ENCODE peak calls at places on chromosomes 1 and 21, in four cellular contexts. B is A549, A is K562, Y is HepG2. H is an unnamed sample.

GRCh38 chr1:189597083-189597482 is 880.6 kb downstream of the BRINP3 start:
- DNase-seq in Y (no peak), A (no peak), B (peak), H (no peak)

GRCh38 chr1:151056149-151056548 is 3.3 kb downstream of the CDC42SE1 start:
- DNase-seq in Y (no peak), B (no peak), A (no peak), H (no peak)

GRCh38 chr1:58190614-58191013 is 355.9 kb downstream of the OMA1 start:
- DNase-seq in B (no peak), A (no peak), Y (no peak), H (no peak)

GRCh38 chr1:66840929-66841328 is 39.9 kb upstream of the INSL5 start:
- DNase-seq in Y (no peak), A (no peak), B (no peak), H (no peak)

GRCh38 chr1:156657161-156657970 is 15.4 kb downstream of the BCAN start:
- DNase-seq in A (peak), Y (no peak), B (peak), H (no peak)

GRCh38 chr1:41862411-41863221 is 56.1 kb downstream of the HIVEP3 start:
- DNase-seq in B (peak), Y (no peak), A (peak), H (no peak)

GRCh38 chr1:69510026-69510425 is 57.7 kb upstream of the LRRC7 start:
- DNase-seq in B (no peak), Y (no peak), A (no peak), H (no peak)

GRCh38 chr1:151988405-151988851 is 5.2 kb downstream of the S100A10 start:
- DNase-seq in B (peak), Y (no peak), A (peak), H (no peak)

GRCh38 chr1:203673550-203674411 is 47.1 kb downstream of the ATP2B4 start:
- DNase-seq in A (peak), Y (peak), B (peak), H (no peak)

GRCh38 chr1:177278626-177279390 is 108.0 kb downstream of the BRINP2 start:
- DNase-seq in B (no peak), A (no peak), Y (no peak), H (no peak)

GRCh38 chr1:19232526-19232851 is 18.8 kb downstream of the EMC1 start:
- DNase-seq in A (no peak), Y (peak), B (no peak), H (no peak)

GRCh38 chr1:9615316-9616063 is 26.8 kb downstream of the TMEM201 start:
- DNase-seq in B (peak), A (peak), Y (peak), H (no peak)

GRCh38 chr21:38790961-38791360 is 14.8 kb upstream of the ETS2 start:
- DNase-seq in B (no peak), Y (no peak), A (no peak), H (no peak)

GRCh38 chr1:98403981-98404380 is 257.5 kb upstream of the SNX7 start:
- DNase-seq in Y (no peak), A (no peak), B (no peak), H (no peak)

GRCh38 chr1:85894651-85895050 is 186.4 kb upstream of the ZNHIT6 start:
- DNase-seq in B (peak), Y (peak), A (peak), H (peak)

GRCh38 chr1:200346744-200347143 is 63.1 kb downstream of the ZNF281 start:
- DNase-seq in B (no peak), A (no peak), Y (no peak), H (no peak)

GRCh38 chr1:200488375-200489165 is 78.7 kb upstream of the ZNF281 start:
- DNase-seq in B (peak), Y (peak), A (peak), H (peak)

GRCh38 chr1:37471345-37472231 is 2.8 kb upstream of the ZC3H12A start:
- DNase-seq in A (peak), Y (peak), B (peak), H (no peak)

GRCh38 chr1:7410156-7410555 is 360.9 kb upstream of the VAMP3 start:
- DNase-seq in B (no peak), Y (no peak), A (no peak), H (no peak)

GRCh38 chr1:43705334-43705733 is 2.0 kb upstream of the ST3GAL3 start:
- DNase-seq in B (no peak), Y (no peak), A (no peak), H (no peak)

GRCh38 chr1:36638268-36638667 is 155.6 kb upstream of the CSF3R start:
- DNase-seq in A (no peak), B (no peak), Y (no peak), H (no peak)

GRCh38 chr1:212137854-212138253 is 102.3 kb downstream of the DTL start:
- DNase-seq in B (no peak), A (no peak), Y (no peak), H (no peak)

DNA sequence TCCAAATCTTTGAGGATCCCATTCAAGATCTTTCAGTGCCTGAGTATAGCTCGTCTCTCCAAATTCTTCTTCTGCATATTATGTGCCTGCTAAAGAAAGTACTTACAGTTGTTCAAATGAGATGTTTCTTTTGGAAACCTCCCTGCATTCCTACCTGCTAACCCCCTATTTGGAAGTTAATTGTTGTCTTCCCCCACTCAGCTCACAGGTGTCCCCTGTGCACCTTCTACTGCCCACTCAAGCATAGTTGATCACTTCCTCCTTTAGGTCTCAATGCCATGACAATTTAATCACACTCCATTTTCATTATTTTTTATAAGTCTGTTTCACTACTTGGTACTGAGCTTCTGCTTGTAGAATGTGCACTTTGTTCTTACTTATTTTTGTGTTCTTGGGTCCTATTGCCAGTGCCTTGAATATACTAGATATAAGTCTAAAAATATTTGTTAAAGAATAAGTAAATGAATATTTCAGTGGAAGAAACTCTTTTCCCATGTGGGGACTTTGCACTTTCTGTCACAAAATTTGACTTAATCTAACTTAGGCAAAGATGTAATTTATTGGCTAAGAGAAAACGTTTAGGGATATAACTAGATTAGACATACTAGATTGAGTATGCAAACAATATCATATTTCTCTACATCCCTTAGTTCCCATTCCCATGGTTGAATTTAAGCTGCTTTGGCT is 16.2 kb upstream of the PTPRC start:
- DNase-seq in Y (no peak), B (no peak), A (no peak), H (no peak)
- TF ChIP-seq CHD4 in Y (no peak), B (no peak), A (no peak), H (no peak)

GRCh38 chr1:160590488-160590887 is 11.2 kb upstream of the CD84 start:
- DNase-seq in B (no peak), A (no peak), Y (no peak), H (no peak)
- TF ChIP-seq CHD4 in B (no peak), A (no peak), Y (no peak), H (no peak)

DNA sequence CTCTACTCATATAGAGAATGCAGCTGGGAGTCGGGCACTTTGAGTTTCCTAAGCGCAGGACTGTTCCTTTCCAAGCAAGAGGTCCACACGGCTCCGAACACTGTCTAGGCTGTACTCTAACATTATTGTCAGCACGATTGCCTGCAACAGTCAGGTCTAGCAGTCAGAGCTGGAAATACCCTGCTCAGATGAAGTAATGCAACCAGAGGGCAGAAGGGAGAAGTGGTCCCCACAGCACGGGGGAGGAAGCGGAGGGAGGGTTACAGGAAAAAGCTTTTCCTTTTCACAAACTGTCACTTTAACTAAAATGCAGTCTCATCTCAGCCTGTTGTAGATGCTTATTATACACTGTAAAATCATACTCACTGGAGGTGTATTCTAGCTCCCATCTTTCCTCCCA is 98.9 kb upstream of the SLC44A3 start:
- DNase-seq in B (no peak), A (no peak), Y (no peak), H (peak)
- TF ChIP-seq CHD4 in B (no peak), A (no peak), Y (no peak), H (no peak)

GRCh38 chr1:182253319-182253718 is 138.3 kb downstream of the GLUL start:
- DNase-seq in A (no peak), Y (no peak), B (no peak), H (no peak)

GRCh38 chr1:182248721-182249120 is 142.9 kb downstream of the GLUL start:
- DNase-seq in A (no peak), Y (no peak), B (no peak), H (no peak)

GRCh38 chr1:182249201-182249676 is 142.4 kb downstream of the GLUL start:
- DNase-seq in B (no peak), A (peak), Y (peak), H (peak)

GRCh38 chr1:182255494-182255893 is 136.1 kb downstream of the GLUL start:
- DNase-seq in B (no peak), A (no peak), Y (no peak), H (no peak)

DNA sequence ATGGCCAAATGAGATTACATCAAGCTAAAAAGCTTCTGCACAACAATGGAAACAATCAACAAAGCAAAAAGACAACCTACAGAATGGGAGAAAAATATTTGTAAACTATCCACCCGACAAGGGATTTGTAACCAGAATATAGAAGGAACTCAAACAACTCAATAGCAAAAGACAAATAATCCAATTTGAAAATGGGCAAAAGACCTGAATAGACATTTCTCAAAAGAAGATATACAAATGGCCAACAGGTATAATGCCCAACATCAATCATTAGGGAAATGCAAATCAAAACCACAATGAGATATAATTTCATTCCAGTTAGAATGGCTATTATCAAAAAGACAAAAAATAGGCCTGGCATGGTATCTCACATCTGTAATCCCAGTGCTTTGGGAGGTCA is 140.0 kb downstream of the GLUL start:
- DNase-seq in A (no peak), Y (no peak), B (no peak), H (no peak)
- TF ChIP-seq CHD4 in A (no peak), Y (no peak), B (no peak), H (no peak)

DNA sequence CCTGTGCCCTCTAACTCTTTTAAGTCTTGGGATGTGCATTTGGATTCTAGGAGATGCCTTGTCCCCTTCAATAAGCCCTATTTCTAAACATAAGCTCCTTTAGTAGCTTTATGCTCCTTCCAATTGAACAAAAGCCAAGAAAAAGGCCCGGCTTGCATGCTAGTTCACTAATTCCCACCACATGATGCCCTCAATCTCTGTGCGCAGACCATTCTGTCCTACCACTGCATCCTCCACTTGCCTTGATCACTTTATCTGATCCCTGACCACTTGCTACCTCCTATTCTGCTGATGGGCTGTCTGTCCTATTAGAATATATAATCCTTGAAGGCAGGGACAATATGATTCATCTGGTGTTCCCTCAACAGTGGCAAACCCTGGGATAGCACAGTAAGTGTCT is 73.6 kb downstream of the APP start:
- DNase-seq in A (no peak), B (no peak), Y (no peak), H (no peak)
- TF ChIP-seq CHD4 in A (no peak), B (no peak), Y (no peak), H (no peak)

DNA sequence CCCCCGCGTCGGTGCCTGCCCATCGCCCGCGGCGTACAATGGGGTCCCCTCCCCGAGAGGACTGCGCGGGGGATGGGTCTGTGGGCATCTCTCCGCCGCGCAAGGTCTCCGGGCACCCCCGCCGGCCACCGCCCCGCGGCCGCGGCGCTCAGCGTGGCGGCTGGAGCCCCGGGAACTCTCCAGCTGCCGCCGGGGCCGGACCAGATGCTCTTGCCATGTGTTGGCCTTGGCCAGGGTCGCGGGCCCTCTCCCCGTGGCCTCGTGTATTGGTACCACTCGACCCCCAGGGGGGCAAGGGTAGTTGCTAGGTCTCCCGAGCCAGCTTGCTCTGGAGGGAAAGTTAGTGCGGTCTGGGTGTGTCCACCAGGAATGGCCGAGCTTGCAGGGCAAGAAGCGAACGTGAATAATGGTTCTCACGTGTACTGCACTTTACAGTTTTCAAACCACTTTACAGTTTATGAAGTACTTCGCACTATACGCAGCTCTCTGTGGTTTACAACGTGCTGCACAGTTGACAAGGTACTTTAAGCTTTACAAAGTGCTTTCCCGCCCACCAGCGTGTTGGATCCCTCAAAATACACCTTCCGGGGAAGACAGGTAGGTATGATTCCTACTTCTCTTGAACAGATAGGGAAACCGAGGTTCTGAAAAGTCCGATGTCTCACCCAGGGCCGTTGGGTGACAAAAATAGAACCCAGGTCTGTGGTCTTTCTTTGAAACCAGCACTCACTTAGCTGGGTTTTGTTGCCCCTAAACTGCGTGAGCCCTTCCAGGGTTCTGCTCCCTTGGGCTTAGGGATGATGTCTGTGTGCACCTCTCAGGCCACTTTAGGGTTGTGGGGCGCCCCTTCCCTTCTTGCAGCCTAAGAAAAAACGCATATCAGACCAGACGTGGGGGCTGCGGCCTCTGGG is 1.2 kb downstream of the EPHB2 start:
- DNase-seq in A (no peak), B (peak), Y (no peak), H (no peak)
- TF ChIP-seq CHD4 in A (no peak), B (no peak), Y (no peak), H (no peak)

DNA sequence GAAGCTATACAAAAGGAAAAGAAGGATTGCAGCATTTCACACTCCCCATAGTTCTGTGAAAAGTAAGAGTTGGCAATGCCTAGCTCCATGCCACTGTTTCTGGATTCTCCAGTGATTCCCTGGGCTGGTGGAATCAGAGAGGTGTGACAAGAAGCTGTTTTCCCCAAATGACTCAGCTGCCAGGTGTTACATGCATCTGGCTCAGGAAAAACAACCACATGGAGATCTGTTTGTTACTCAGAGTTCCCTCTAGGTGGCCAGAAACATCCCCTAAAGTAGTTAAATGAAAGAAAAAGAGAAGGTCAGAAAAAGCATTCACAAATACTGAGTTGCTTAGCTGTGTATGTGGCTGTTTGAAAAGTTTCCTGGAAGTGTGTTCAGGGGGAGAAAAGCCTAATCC is 115.8 kb downstream of the UCK2 start:
- DNase-seq in Y (no peak), B (peak), A (no peak), H (no peak)
- TF ChIP-seq CHD4 in Y (no peak), B (no peak), A (no peak), H (no peak)